ENCODE peak calls at places on chromosomes 3 and 15, in four cellular contexts. O is H9; J is CD8-positive, alpha-beta T cell; Z is left ventricle myocardium superior. C is an unnamed sample.

GRCh38 chr3:187077085-187077484 is 62.2 kb downstream of the RPL39L start:
- DNase-seq in O (no peak), J (no peak), Z (no peak), C (no peak)

GRCh38 chr15:92101706-92102434 is 248.4 kb downstream of the SLCO3A1 start:
- DNase-seq in O (no peak), J (no peak), Z (no peak), C (no peak)

GRCh38 chr3:45553469-45553974 is 41.0 kb upstream of the LIMD1 start:
- DNase-seq in O (no peak), J (no peak), Z (peak), C (no peak)

GRCh38 chr3:15159501-15160136 is 46.4 kb upstream of the CAPN7 start:
- DNase-seq in O (no peak), J (no peak), Z (no peak), C (no peak)

GRCh38 chr3:177679568-177680441 is 482.5 kb upstream of the TBL1XR1 start:
- DNase-seq in O (no peak), J (no peak), Z (no peak), C (no peak)

GRCh38 chr3:97662264-97662663 is 102.3 kb upstream of the ARL6 start:
- DNase-seq in O (peak), J (no peak), Z (no peak), C (no peak)

GRCh38 chr3:128280466-128281455 is 127.5 kb downstream of the EEFSEC start:
- DNase-seq in O (peak), J (no peak), Z (no peak), C (no peak)

GRCh38 chr3:47573190-47574172 is 5.2 kb downstream of the CSPG5 start:
- DNase-seq in O (no peak), J (no peak), Z (peak), C (no peak)

GRCh38 chr3:138381950-138382715 is 33.8 kb downstream of the MRAS start:
- DNase-seq in O (no peak), J (no peak), Z (peak), C (peak)

GRCh38 chr15:88624971-88625290 is 3.8 kb downstream of the AEN start:
- DNase-seq in O (no peak), J (no peak), Z (no peak), C (no peak)

GRCh38 chr15:29121369-29121656 is 148.3 kb downstream of the NSMCE3 start:
- DNase-seq in O (no peak), J (no peak), Z (no peak), C (no peak)

GRCh38 chr15:28960979-28961378 is 75.2 kb downstream of the APBA2 start:
- DNase-seq in O (no peak), J (no peak), Z (no peak), C (no peak)

GRCh38 chr15:74335396-74335795 is 32.0 kb downstream of the CYP11A1 start:
- DNase-seq in O (no peak), J (no peak), Z (no peak), C (no peak)

GRCh38 chr3:45009868-45010267 is 16.2 kb upstream of the CLEC3B start:
- DNase-seq in O (no peak), J (no peak), Z (no peak), C (no peak)